ENCODE peak calls at places on chromosomes 4 and X, in eight cellular contexts. U, N, X, L, Y, V, W and M are unnamed samples.

GRCh38 chr4:149911995-149912394 is 96.4 kb upstream of the IQCM start:
- DNase-seq in L (no peak), V (no peak), X (no peak), Y (no peak), W (no peak), N (no peak), U (no peak), M (no peak)

GRCh38 chr4:177681902-177682301 is 239.7 kb upstream of the AGA start:
- DNase-seq in Y (no peak), W (no peak), X (no peak), V (no peak), N (no peak), U (no peak), L (no peak), M (no peak)

GRCh38 chr4:168560184-168560834 is 63.5 kb downstream of the PALLD start:
- DNase-seq in W (no peak), N (no peak), Y (no peak), U (no peak), X (no peak), L (peak; percentile 36), V (no peak), M (no peak)

GRCh38 chrX:153771686-153772607 is 7.9 kb downstream of the PLXNB3 start:
- DNase-seq in X (no peak), U (no peak), W (no peak), L (no peak), N (no peak), V (no peak), Y (no peak), M (no peak)

GRCh38 chrX:110021180-110022022 is 18.5 kb downstream of the TMEM164 start:
- DNase-seq in Y (no peak), X (peak; percentile 60), L (no peak), U (peak; percentile 79), W (peak; percentile 13), V (no peak), N (no peak), M (no peak)

GRCh38 chr4:13892739-13893105 is 265.2 kb upstream of the BOD1L1 start:
- DNase-seq in Y (no peak), L (no peak), X (no peak), V (peak; percentile 59), W (peak; percentile 48), N (no peak), U (peak; percentile 75), M (no peak)

GRCh38 chr4:124334119-124334518 is 378.4 kb downstream of the ANKRD50 start:
- DNase-seq in U (peak; percentile 95), V (peak; percentile 44), W (peak; percentile 11), Y (no peak), N (peak; percentile 52), X (peak; percentile 80), L (peak; percentile 87), M (no peak)

GRCh38 chr4:8537041-8537461 is 43.1 kb upstream of the GPR78 start:
- DNase-seq in Y (no peak), L (peak; percentile 59), U (peak; percentile 75), W (peak; percentile 93), V (peak; percentile 86), X (no peak), N (peak; percentile 18), M (no peak)

GRCh38 chr4:10256203-10256602 is 139.6 kb upstream of the WDR1 start:
- DNase-seq in N (no peak), U (no peak), V (no peak), W (no peak), Y (no peak), L (no peak), X (no peak), M (no peak)

GRCh38 chr4:14096406-14096965 is 469.0 kb upstream of the BOD1L1 start:
- DNase-seq in U (peak; percentile 61), L (no peak), V (no peak), W (no peak), N (no peak), X (peak; percentile 70), Y (no peak), M (no peak)

GRCh38 chrX:14029039-14029424 is 660 bp downstream of the GEMIN8 start:
- DNase-seq in V (no peak), N (peak; percentile 71), X (no peak), W (peak; percentile 3), L (peak; percentile 6), Y (no peak), U (no peak), M (no peak)

GRCh38 chr4:187451776-187452175 is 543.8 kb upstream of the ZFP42 start:
- DNase-seq in U (no peak), Y (no peak), X (no peak), W (no peak), N (no peak), L (no peak), V (no peak), M (no peak)

GRCh38 chr4:88803600-88804096 is 106.0 kb upstream of the NAP1L5 start:
- DNase-seq in Y (no peak), N (no peak), U (peak; percentile 92), V (peak; percentile 65), L (peak; percentile 11), X (peak; percentile 87), W (peak; percentile 48), M (no peak)